ENCODE peak calls at places on chromosomes 16 and 17, in seven cellular contexts. G is spleen, E is ovary, B is iPS DF 6.9, J is cardiac muscle cell, R is stomach, C is prostate gland. L is an unnamed sample. For H3K4me1, the result is how much of the 10 kb centered on the place peaks cover.

GRCh38 chr17:7867881-7868329 is 10.1 kb downstream of the CYB5D1 start:
- DNase-seq in G (no peak), E (no peak), B (no peak), J (no peak), R (no peak), C (no peak), L (no peak)

GRCh38 chr17:80804466-80804865 is 187.2 kb upstream of the CHMP6 start:
- DNase-seq in G (peak), E (no peak), B (no peak), J (no peak), R (no peak), C (no peak), L (no peak)

GRCh38 chr16:69563605-69564580 is 1.9 kb upstream of the NFAT5 start:
- DNase-seq in G (no peak), E (no peak), B (no peak), J (no peak), R (no peak), C (no peak), L (peak)

GRCh38 chr16:84689126-84689525 is 10.7 kb upstream of the USP10 start:
- DNase-seq in G (peak), E (no peak), B (no peak), J (no peak), R (no peak), C (no peak), L (peak)

GRCh38 chr17:31559647-31560501 is 168.4 kb downstream of the RAB11FIP4 start:
- DNase-seq in G (no peak), E (peak), B (no peak), J (no peak), R (no peak), C (no peak), L (no peak)

GRCh38 chr16:15502041-15502725 is 67.8 kb downstream of the BMERB1 start:
- DNase-seq in G (no peak), E (no peak), B (no peak), J (no peak), R (no peak), C (no peak), L (peak)

GRCh38 chr16:57299009-57299718 is 14.7 kb upstream of the PLLP start:
- DNase-seq in G (peak), E (no peak), B (no peak), J (no peak), R (peak), C (no peak), L (peak)

GRCh38 chr16:89921699-89922476 is 1.3 kb upstream of the TUBB3 start:
- DNase-seq in G (no peak), E (peak), B (no peak), J (peak), R (peak), C (no peak), L (peak)

GRCh38 chr16:66996324-66996982 is 8.1 kb downstream of the CES4A start:
- DNase-seq in G (no peak), E (peak), B (no peak), J (no peak), R (peak), C (peak), L (no peak)

GRCh38 chr16:22734313-22734869 is 79.6 kb upstream of the HS3ST2 start:
- DNase-seq in G (no peak), E (no peak), B (no peak), J (no peak), R (peak), C (peak), L (no peak)

DNA sequence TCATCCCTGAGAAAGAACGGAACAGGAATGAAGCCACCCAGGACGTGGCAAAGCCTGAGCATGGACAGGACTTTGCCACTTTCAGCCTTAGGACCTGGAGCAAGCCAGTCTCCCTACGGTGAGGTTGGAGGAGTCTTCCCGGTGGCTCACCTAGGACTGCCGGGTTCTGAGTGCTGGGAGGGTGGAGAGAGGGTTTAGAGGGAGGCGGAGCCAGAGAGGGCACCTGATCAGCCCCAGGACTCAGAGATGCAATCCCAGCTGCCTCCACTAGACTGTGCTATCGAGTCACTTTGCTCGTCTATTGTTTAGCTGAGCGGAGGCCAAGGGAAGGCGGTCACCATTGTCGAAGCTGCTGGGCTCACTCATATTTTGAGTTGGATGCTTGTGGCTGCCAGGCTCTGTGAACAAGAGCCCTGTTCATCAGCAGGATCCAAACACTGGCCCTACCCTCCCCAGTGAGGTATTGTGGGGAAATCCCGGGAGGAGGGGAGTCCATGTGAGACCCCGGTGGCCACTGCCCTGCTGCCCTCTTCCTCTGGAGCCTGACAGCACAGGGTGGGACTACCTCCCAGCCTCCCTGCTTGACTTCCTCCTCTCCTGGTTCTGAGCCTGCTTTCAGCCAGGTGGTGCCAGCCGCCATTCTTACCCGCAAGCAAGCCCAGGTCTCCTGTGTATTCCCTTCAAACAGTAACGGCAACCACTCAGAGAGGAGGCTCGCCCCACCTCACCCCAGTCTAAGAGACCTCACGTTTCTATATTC is 7.0 kb downstream of the KRT14 start:
- DNase-seq in G (peak), E (peak), B (peak), J (peak), R (peak), C (peak), L (peak)
- H3K27ac ChIP-seq in G (no peak), E (no peak), B (no peak), J (no peak), R (no peak), C (peak), L (no peak)

GRCh38 chr17:65551641-65552040 is 9.8 kb downstream of the AXIN2 start:
- DNase-seq in G (peak), E (no peak), B (no peak), J (no peak), R (no peak), C (no peak), L (no peak)

GRCh38 chr17:65552214-65552613 is 9.2 kb downstream of the AXIN2 start:
- DNase-seq in G (peak), E (no peak), B (no peak), J (no peak), R (no peak), C (no peak), L (no peak)

GRCh38 chr17:65550075-65550635 is 11.3 kb downstream of the AXIN2 start:
- DNase-seq in G (peak), E (no peak), B (no peak), J (no peak), R (no peak), C (no peak), L (no peak)

GRCh38 chr17:65548570-65548969 is 12.9 kb downstream of the AXIN2 start:
- DNase-seq in G (peak), E (no peak), B (no peak), J (no peak), R (no peak), C (no peak), L (no peak)

DNA sequence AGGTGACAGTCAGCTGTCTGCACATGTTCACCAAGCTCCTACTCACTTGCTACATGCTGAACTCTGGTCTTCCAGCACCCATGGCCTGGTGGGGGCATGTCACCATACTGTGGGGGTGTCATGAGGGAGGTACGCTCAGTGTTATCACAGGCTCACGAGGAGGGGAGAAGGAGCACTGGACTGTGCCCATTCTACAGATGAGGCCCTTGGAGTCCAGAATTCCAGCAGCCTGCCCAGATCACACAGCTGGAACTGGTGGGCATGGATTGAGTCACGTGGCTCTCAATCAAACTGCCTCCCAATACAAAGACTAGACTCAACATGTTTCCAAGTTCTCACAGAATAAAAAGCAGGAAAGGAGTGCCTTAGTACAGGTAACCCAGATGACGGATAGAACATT is 10.7 kb downstream of the AXIN2 start:
- DNase-seq in G (no peak), E (no peak), B (no peak), J (no peak), R (no peak), C (no peak), L (no peak)
- H3K4me1 ChIP-seq in G (under half), E (under half), B (under half), J (under half), R (under half), C (under half), L (under half)

GRCh38 chr17:42178817-42179216 is 2.1 kb downstream of the KCNH4 start:
- DNase-seq in G (peak), E (no peak), B (no peak), J (no peak), R (no peak), C (no peak), L (no peak)
- H3K27ac ChIP-seq in G (no peak), E (no peak), B (no peak), J (no peak), R (no peak), C (no peak), L (no peak)

GRCh38 chr17:78124081-78124835 is 4.3 kb downstream of the TMC6 start:
- DNase-seq in G (peak), E (no peak), B (no peak), J (no peak), R (no peak), C (no peak), L (no peak)
- H3K4me1 ChIP-seq in G (half or more), E (under half), B (under half), J (under half), R (under half), C (under half), L (under half)

GRCh38 chr16:86610779-86611516 is 32.6 kb downstream of the FOXL1 start:
- DNase-seq in G (no peak), E (no peak), B (no peak), J (no peak), R (no peak), C (no peak), L (no peak)
- H3K27ac ChIP-seq in G (peak), E (no peak), B (no peak), J (no peak), R (no peak), C (no peak), L (no peak)

DNA sequence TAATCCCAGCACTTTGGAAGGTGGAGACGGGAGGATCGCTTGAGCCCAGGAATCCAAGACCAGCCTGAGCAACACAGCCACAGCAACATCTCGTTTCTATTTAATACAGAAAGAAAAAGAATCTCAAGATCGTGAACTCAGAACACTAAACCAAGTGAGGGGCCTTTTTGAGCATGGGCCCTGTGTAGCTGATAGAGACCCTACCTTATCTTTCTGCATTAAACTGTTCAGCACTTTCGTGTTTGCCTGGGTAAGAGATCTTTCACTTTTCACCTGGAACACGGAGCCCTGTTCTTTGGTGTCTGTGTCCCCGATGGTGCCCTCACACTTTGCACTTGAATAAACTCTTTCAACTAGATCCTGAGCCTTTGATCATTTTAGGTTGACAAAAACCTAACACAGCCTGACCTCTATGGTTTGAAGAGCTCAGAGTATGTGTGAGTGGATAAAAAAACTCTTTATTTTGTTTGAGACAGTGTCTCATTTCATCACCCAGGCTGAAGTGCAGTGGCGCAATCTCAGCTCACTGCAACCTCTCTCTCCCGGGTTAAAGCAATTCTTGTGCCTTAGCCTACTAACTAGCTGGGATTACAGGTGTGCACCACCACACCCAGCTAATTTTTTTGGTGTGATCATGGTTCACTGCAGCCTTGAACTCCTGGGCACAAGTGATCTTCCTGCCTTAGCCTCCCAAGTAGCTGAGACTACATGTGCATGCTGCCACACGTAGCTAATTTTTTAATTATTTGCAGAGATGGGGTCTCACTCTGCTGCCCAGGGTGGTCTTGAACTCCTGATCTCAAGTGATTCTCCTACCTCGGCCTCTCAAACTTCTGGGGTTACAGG is 83.8 kb upstream of the GRIN2A start:
- DNase-seq in G (no peak), E (no peak), B (no peak), J (no peak), R (no peak), C (no peak), L (no peak)
- H3K4me1 ChIP-seq in G (under half), E (under half), B (under half), J (under half), R (under half), C (under half), L (under half)

GRCh38 chr17:4230142-4230541 is 33.6 kb downstream of the ANKFY1 start:
- DNase-seq in G (no peak), E (peak), B (no peak), J (peak), R (no peak), C (peak), L (peak)
- H3K27ac ChIP-seq in G (peak), E (peak), B (no peak), J (peak), R (no peak), C (peak), L (peak)

DNA sequence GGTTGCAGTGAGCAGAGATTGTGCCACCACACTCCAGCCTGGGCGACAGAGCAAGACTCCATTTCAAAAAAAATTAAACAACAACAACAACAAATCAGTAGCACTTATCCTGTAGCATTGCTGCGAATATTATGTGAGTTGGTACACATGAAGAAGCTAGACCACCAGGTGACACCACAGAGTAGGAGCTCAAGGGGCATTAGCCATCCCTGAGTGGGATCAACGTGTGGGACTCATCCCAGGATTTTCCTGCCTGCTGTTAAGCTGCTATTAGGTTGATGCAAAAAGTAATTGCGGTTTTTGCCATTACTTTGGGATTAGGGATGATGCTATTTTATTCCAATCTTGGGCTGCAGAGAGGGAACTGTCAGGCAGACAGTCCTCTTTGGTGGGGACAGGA is 47.2 kb downstream of the OTOA start:
- DNase-seq in G (no peak), E (no peak), B (no peak), J (no peak), R (no peak), C (no peak), L (no peak)
- H3K4me1 ChIP-seq in G (under half), E (under half), B (under half), J (under half), R (under half), C (under half), L (under half)

GRCh38 chr17:68733241-68734176 is 132.3 kb upstream of the FAM20A start:
- DNase-seq in G (no peak), E (peak), B (no peak), J (peak), R (peak), C (no peak), L (peak)
- H3K27ac ChIP-seq in G (peak), E (peak), B (no peak), J (peak), R (no peak), C (no peak), L (no peak)

L was measured in SJCRH30.